ENCODE peak calls at places on chromosome 19, in nine cellular contexts. K is stomach, N is esophagus squamous epithelium, L is breast epithelium, C is lower leg skin, O is A549, D is gastrocnemius medialis, Y is heart left ventricle, A is uterus. X is an unnamed sample.

GRCh38 chr19:32404213-32404938 is 1.2 kb upstream of the DPY19L3 start:
- DNase-seq in L (no peak), C (no peak), K (no peak), D (no peak), Y (no peak), A (no peak), N (no peak), O (no peak), X (no peak)

GRCh38 chr19:47509973-47510372 is 4.9 kb downstream of the NAPA start:
- DNase-seq in K (peak), O (no peak), N (no peak), A (no peak), Y (peak), D (peak), C (peak), L (peak), X (peak)

GRCh38 chr19:30079200-30079599 is 137.2 kb downstream of the URI1 start:
- DNase-seq in C (no peak), D (no peak), O (no peak), N (no peak), A (no peak), L (no peak), Y (no peak), K (no peak), X (no peak)

GRCh38 chr19:8615022-8615421 is 4.5 kb upstream of the ADAMTS10 start:
- DNase-seq in O (no peak), N (no peak), K (no peak), C (no peak), Y (no peak), L (no peak), A (no peak), D (no peak), X (peak)

GRCh38 chr19:1809663-1810062 is 2.4 kb downstream of the ATP8B3 start:
- DNase-seq in C (no peak), O (no peak), A (no peak), L (no peak), Y (no peak), N (no peak), D (no peak), K (no peak), X (no peak)

GRCh38 chr19:2186071-2186846 is 22.5 kb downstream of the DOT1L start:
- DNase-seq in Y (peak), O (no peak), C (peak), L (peak), A (peak), D (peak), N (no peak), K (peak), X (no peak)

GRCh38 chr19:51702103-51702753 is 9.1 kb downstream of the SPACA6 start:
- DNase-seq in N (no peak), O (peak), Y (peak), L (peak), C (peak), D (peak), K (peak), A (peak), X (no peak)

GRCh38 chr19:47723573-47723923 is 10.3 kb downstream of the EHD2 start:
- DNase-seq in K (peak), A (peak), N (no peak), D (peak), C (peak), Y (no peak), O (no peak), L (no peak), X (no peak)

GRCh38 chr19:1057185-1057857 is 9.6 kb upstream of the ARHGAP45 start:
- DNase-seq in L (no peak), D (no peak), N (no peak), C (no peak), A (no peak), O (no peak), K (no peak), Y (no peak), X (no peak)

GRCh38 chr19:35206379-35206778 is 22.2 kb downstream of the FAM187B start:
- DNase-seq in C (no peak), D (no peak), N (no peak), L (no peak), K (no peak), A (no peak), O (no peak), Y (no peak), X (no peak)

GRCh38 chr19:5036733-5037681 is 68.1 kb downstream of the KDM4B start:
- DNase-seq in D (no peak), N (no peak), C (no peak), L (no peak), A (peak), O (no peak), K (no peak), Y (peak), X (no peak)

GRCh38 chr19:46713781-46714522 is 3.0 kb downstream of the PRKD2 start:
- DNase-seq in N (peak), Y (peak), L (peak), K (peak), D (peak), C (peak), O (peak), A (peak), X (peak)

GRCh38 chr19:50546527-50547221 is 21.6 kb downstream of the LRRC4B start:
- DNase-seq in N (no peak), A (no peak), K (no peak), D (no peak), O (no peak), C (no peak), L (no peak), Y (no peak), X (no peak)

GRCh38 chr19:34364830-34365462 is at the start of gene GPI:
- DNase-seq in O (peak), C (peak), A (peak), L (no peak), D (peak), K (peak), N (no peak), Y (peak), X (peak)

GRCh38 chr19:1226227-1226518 is 11.6 kb downstream of the CBARP start:
- DNase-seq in C (no peak), O (no peak), N (no peak), A (no peak), D (no peak), L (no peak), K (no peak), Y (no peak), X (no peak)

GRCh38 chr19:58563823-58564222 is 5.4 kb upstream of the UBE2M start:
- DNase-seq in D (peak), C (no peak), A (no peak), K (no peak), Y (no peak), N (no peak), O (no peak), L (peak), X (no peak)

GRCh38 chr19:39427707-39428106 is 8.0 kb downstream of the RPS16 start:
- DNase-seq in A (no peak), D (no peak), C (no peak), K (no peak), L (no peak), O (no peak), Y (no peak), N (no peak), X (no peak)

GRCh38 chr19:15402411-15403150 is 16.2 kb downstream of the AKAP8L start:
- DNase-seq in C (no peak), K (no peak), A (no peak), D (peak), N (no peak), Y (peak), O (no peak), L (no peak), X (no peak)
- TF ChIP-seq POLR2A in C (no peak), K (no peak), A (no peak), D (no peak), N (no peak), Y (no peak), O (no peak), L (no peak), X (no peak)

GRCh38 chr19:3328743-3329142 is 37.6 kb upstream of the NFIC start:
- DNase-seq in A (no peak), K (no peak), D (no peak), O (no peak), L (no peak), N (no peak), C (no peak), Y (no peak), X (no peak)
- TF ChIP-seq POLR2A in A (no peak), K (no peak), D (no peak), O (no peak), L (no peak), N (no peak), C (no peak), Y (no peak), X (no peak)

DNA sequence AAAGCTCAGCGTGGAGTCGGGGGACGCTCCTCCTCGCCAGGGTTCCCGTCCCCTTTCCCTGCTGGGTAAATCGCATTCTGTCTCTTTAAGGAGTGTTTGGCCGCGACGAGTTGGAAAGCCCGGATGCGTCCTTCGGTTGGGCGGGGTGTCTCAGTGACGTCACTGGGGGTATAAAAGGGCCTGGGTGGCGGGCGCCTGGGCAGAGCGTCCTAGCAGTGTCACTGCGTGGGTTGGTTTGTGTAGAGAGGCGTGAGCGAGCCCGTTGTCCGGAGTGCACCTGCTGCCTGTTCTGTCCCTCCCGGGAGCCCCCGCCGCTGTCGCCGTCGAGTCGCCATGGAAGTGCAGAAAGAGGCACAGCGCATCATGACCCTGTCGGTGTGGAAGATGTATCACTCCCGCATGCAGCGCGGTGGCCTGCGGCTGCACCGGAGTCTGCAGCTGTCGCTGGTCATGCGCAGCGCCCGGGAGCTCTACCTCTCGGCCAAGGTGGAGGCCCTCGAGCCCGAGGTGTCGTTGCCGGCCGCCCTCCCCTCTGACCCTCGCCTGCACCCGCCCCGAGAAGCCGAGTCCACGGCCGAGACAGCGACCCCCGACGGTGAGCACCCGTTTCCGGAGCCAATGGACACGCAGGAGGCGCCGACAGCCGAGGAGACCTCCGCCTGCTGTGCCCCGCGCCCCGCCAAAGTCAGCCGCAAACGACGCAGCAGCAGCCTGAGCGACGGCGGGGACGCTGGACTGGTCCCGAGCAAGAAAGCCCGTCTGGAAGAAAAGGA is 2.8 kb downstream of the IER2 start:
- DNase-seq in K (peak), A (peak), O (peak), D (peak), C (peak), L (peak), Y (peak), N (peak), X (peak)
- TF ChIP-seq POLR2A in K (peak), A (peak), O (peak), D (peak), C (no peak), L (peak), Y (peak), N (peak), X (peak)

GRCh38 chr19:18853755-18854427 is 22.1 kb downstream of the UPF1 start:
- DNase-seq in K (no peak), N (no peak), O (no peak), A (no peak), L (no peak), D (no peak), Y (no peak), C (no peak), X (no peak)
- TF ChIP-seq POLR2A in K (no peak), N (no peak), O (no peak), A (no peak), L (no peak), D (no peak), Y (no peak), C (no peak), X (no peak)

GRCh38 chr19:42242071-42242511 is 311 bp downstream of the GSK3A start:
- DNase-seq in K (no peak), D (no peak), L (no peak), N (no peak), A (no peak), Y (no peak), C (peak), O (no peak), X (no peak)

GRCh38 chr19:42241279-42241678 is 1.1 kb downstream of the GSK3A start:
- DNase-seq in C (no peak), O (no peak), K (no peak), Y (no peak), A (no peak), N (no peak), L (no peak), D (no peak), X (no peak)

GRCh38 chr19:42244452-42245220 is 2.2 kb upstream of the GSK3A start:
- DNase-seq in L (peak), D (peak), C (peak), N (peak), O (peak), K (peak), Y (peak), A (peak), X (peak)

GRCh38 chr19:42239544-42240220 is 2.7 kb downstream of the GSK3A start:
- DNase-seq in A (no peak), N (no peak), D (no peak), K (no peak), L (no peak), O (no peak), C (no peak), Y (no peak), X (no peak)

GRCh38 chr19:42242512-42243409 is at the start of gene GSK3A:
- DNase-seq in D (peak), A (peak), N (peak), Y (peak), O (peak), K (peak), C (peak), L (peak), X (peak)
- TF ChIP-seq POLR2A in D (peak), A (peak), N (peak), Y (peak), O (peak), K (peak), C (no peak), L (peak), X (peak)

GRCh38 chr19:14028901-14029300 is 953 bp downstream of the RLN3 start:
- DNase-seq in D (no peak), A (no peak), K (no peak), L (no peak), C (no peak), N (no peak), O (no peak), Y (no peak), X (no peak)

GRCh38 chr19:14035706-14036105 is 4.1 kb downstream of the IL27RA start:
- DNase-seq in A (no peak), C (no peak), O (no peak), D (no peak), K (no peak), N (no peak), L (no peak), Y (no peak), X (no peak)

GRCh38 chr19:14030997-14031718 is 404 bp upstream of the IL27RA start:
- DNase-seq in D (no peak), N (no peak), K (no peak), L (no peak), C (no peak), Y (no peak), O (no peak), A (no peak), X (no peak)

GRCh38 chr19:14033946-14034345 is 2.4 kb downstream of the IL27RA start:
- DNase-seq in O (no peak), N (no peak), A (no peak), C (no peak), D (no peak), K (no peak), L (no peak), Y (no peak), X (no peak)

GRCh38 chr19:14031719-14032480 is at the start of gene IL27RA:
- DNase-seq in K (peak), L (no peak), D (peak), A (peak), O (peak), Y (peak), N (no peak), C (no peak), X (peak)
- TF ChIP-seq POLR2A in K (no peak), L (no peak), D (peak), A (no peak), O (peak), Y (no peak), N (no peak), C (no peak), X (no peak)

DNA sequence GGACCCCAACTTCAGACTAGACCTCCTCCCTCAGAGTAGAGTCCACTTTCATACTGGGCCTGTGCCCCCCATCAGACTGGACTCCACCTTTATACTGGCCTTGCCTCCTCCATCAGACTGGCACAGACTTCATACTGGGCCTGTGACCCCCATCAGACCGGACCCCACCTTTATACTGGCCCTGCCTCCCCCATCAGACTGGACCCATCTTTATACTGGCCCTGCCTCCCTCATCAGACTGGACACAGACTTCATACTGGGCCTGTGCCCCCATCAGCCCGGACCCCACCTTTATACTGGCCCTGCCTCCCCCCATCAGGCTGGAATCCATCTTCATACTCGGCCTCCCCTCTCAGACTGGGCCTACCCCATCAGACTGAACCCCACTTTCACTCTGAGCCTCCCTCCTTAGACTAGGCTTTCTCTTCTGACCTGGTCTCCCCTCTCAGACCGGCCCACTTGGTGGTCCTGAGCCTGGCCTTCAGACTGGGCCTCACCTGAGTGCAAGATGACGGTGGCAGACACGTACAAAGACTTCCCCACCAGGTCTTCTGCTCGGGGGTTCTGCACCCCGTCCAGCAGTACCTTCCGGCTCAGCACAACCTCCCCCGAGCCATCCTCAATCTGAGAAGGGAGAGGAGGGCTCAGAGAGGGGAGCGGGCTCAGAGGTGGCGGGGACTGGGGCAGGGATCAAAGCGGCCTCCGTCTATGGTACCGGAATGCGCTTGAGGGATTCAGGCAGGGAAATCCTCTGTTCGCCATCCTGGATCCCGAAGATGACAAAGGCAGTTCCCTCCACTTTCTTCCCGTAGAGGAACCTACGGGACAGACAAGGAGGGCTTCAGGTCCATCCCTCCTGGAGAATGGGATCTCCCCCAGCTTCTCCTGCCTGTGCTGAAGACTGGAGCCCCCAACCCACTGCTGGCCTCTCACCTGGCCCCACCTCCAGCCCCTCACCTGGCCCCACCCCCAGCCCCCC is 7.5 kb downstream of the C3 start:
- DNase-seq in Y (no peak), K (no peak), D (no peak), A (no peak), O (no peak), C (no peak), L (no peak), N (no peak), X (no peak)
- TF ChIP-seq POLR2A in Y (no peak), K (no peak), D (no peak), A (no peak), O (no peak), C (no peak), L (no peak), N (no peak), X (no peak)

GRCh38 chr19:42150940-42151339 is 18.7 kb upstream of the POU2F2 start:
- DNase-seq in O (no peak), Y (no peak), K (no peak), N (no peak), C (no peak), A (no peak), L (no peak), D (no peak), X (no peak)
- TF ChIP-seq POLR2A in O (no peak), Y (no peak), K (no peak), N (no peak), C (no peak), A (no peak), L (no peak), D (no peak), X (no peak)

X was measured in H54.